ENCODE peak calls at places on chromosomes 1 and 21, in six cellular contexts. One of them, this sample, is unnamed.
A peak's percentile ranks its signal among the peaks of the same experiment; 100 is the strongest.

GRCh38 chr21:31618696-31619430 is 40.6 kb upstream of the SOD1 start:
- DNase-seq in ELR: no peak
- DNase-seq in Kasumi-1: no peak
- DNase-seq in Calu3: no peak
- DNase-seq in IMR-90: no peak
- DNase-seq in fibroblast of lung: no peak
- DNase-seq in this sample: no peak

GRCh38 chr1:4081806-4082645 is 182.0 kb upstream of the C1orf174 start:
- DNase-seq in ELR: no peak
- DNase-seq in Kasumi-1: no peak
- DNase-seq in Calu3: no peak
- DNase-seq in IMR-90: no peak
- DNase-seq in fibroblast of lung: no peak
- DNase-seq in this sample: peak; percentile 66

GRCh38 chr1:186054013-186054412 is 319.8 kb downstream of the HMCN1 start:
- DNase-seq in ELR: no peak
- DNase-seq in Kasumi-1: no peak
- DNase-seq in Calu3: no peak
- DNase-seq in IMR-90: no peak
- DNase-seq in fibroblast of lung: no peak
- DNase-seq in this sample: no peak

GRCh38 chr1:98351506-98352038 is 309.9 kb upstream of the SNX7 start:
- DNase-seq in ELR: no peak
- DNase-seq in Kasumi-1: no peak
- DNase-seq in Calu3: no peak
- DNase-seq in IMR-90: no peak
- DNase-seq in fibroblast of lung: no peak
- DNase-seq in this sample: no peak

GRCh38 chr21:34744801-34745200 is 76.0 kb downstream of the CLIC6 start:
- DNase-seq in ELR: no peak
- DNase-seq in Kasumi-1: no peak
- DNase-seq in Calu3: no peak
- DNase-seq in IMR-90: no peak
- DNase-seq in fibroblast of lung: no peak
- DNase-seq in this sample: no peak

GRCh38 chr1:206040328-206040727 is 12.6 kb upstream of the RHEX start:
- DNase-seq in ELR: no peak
- DNase-seq in Kasumi-1: no peak
- DNase-seq in Calu3: no peak
- DNase-seq in IMR-90: no peak
- DNase-seq in fibroblast of lung: no peak
- DNase-seq in this sample: no peak

GRCh38 chr1:184691719-184692324 is 62.8 kb downstream of the EDEM3 start:
- DNase-seq in ELR: peak; percentile 63
- DNase-seq in Kasumi-1: peak; percentile 63
- DNase-seq in Calu3: peak; percentile 28
- DNase-seq in IMR-90: peak; percentile 68
- DNase-seq in fibroblast of lung: peak; percentile 72
- DNase-seq in this sample: no peak

GRCh38 chr1:225119307-225119706 is 189.8 kb downstream of the DNAH14 start:
- DNase-seq in ELR: peak; percentile 52
- DNase-seq in Kasumi-1: no peak
- DNase-seq in Calu3: no peak
- DNase-seq in IMR-90: no peak
- DNase-seq in fibroblast of lung: no peak
- DNase-seq in this sample: no peak

GRCh38 chr21:44983421-44984206 is 43.8 kb downstream of the SLX9 start:
- DNase-seq in ELR: no peak
- DNase-seq in Kasumi-1: no peak
- DNase-seq in Calu3: no peak
- DNase-seq in IMR-90: no peak
- DNase-seq in fibroblast of lung: no peak
- DNase-seq in this sample: no peak

GRCh38 chr1:173114381-173114780 is 63.6 kb upstream of the TNFSF18 start:
- DNase-seq in ELR: no peak
- DNase-seq in Kasumi-1: no peak
- DNase-seq in Calu3: no peak
- DNase-seq in IMR-90: no peak
- DNase-seq in fibroblast of lung: no peak
- DNase-seq in this sample: no peak

GRCh38 chr1:238581332-238581731 is 690.6 kb upstream of the ZP4 start:
- DNase-seq in ELR: peak; percentile 24
- DNase-seq in Kasumi-1: no peak
- DNase-seq in Calu3: no peak
- DNase-seq in IMR-90: no peak
- DNase-seq in fibroblast of lung: no peak
- DNase-seq in this sample: no peak

GRCh38 chr1:91736146-91736998 is 149.6 kb downstream of the TGFBR3 start:
- DNase-seq in ELR: peak; percentile 63
- DNase-seq in Kasumi-1: no peak
- DNase-seq in Calu3: no peak
- DNase-seq in IMR-90: peak; percentile 58
- DNase-seq in fibroblast of lung: peak; percentile 79
- DNase-seq in this sample: no peak

GRCh38 chr21:34890724-34891609 is 158.1 kb downstream of the RUNX1 start:
- DNase-seq in ELR: peak; percentile 70
- DNase-seq in Kasumi-1: no peak
- DNase-seq in Calu3: peak; percentile 26
- DNase-seq in IMR-90: peak; percentile 48
- DNase-seq in fibroblast of lung: peak; percentile 61
- DNase-seq in this sample: peak; percentile 75

GRCh38 chr21:34135330-34135729 is 62.0 kb downstream of the MRPS6 start:
- DNase-seq in ELR: no peak
- DNase-seq in Kasumi-1: no peak
- DNase-seq in Calu3: no peak
- DNase-seq in IMR-90: no peak
- DNase-seq in fibroblast of lung: no peak
- DNase-seq in this sample: no peak

GRCh38 chr21:36706951-36707762 is 8.2 kb downstream of the SIM2 start:
- DNase-seq in ELR: no peak
- DNase-seq in Kasumi-1: no peak
- DNase-seq in Calu3: no peak
- DNase-seq in IMR-90: peak; percentile 37
- DNase-seq in fibroblast of lung: peak; percentile 34
- DNase-seq in this sample: no peak

GRCh38 chr1:156875067-156875615 is 14.5 kb downstream of the NTRK1 start:
- DNase-seq in ELR: no peak
- DNase-seq in Kasumi-1: no peak
- DNase-seq in Calu3: no peak
- DNase-seq in IMR-90: no peak
- DNase-seq in fibroblast of lung: no peak
- DNase-seq in this sample: no peak